ENCODE peak calls at places on chromosome 20, in seven cellular contexts. One of them, this sample, is unnamed.

GRCh38 chr20:45044084-45044573 is 56.8 kb downstream of the KCNS1 start:
- DNase-seq in gastrocnemius medialis: no peak
- DNase-seq in HCT116: peak
- DNase-seq in esophagus muscularis mucosa: no peak
- DNase-seq in vagina: no peak
- DNase-seq in stomach: no peak
- DNase-seq in suprapubic skin: no peak
- DNase-seq in this sample: no peak

GRCh38 chr20:58965270-58966064 is 15.6 kb upstream of the NELFCD start:
- DNase-seq in gastrocnemius medialis: no peak
- DNase-seq in HCT116: no peak
- DNase-seq in esophagus muscularis mucosa: no peak
- DNase-seq in vagina: peak
- DNase-seq in stomach: no peak
- DNase-seq in suprapubic skin: no peak
- DNase-seq in this sample: no peak

GRCh38 chr20:259991-260390 is 2.5 kb downstream of the DEFB132 start:
- DNase-seq in gastrocnemius medialis: no peak
- DNase-seq in HCT116: no peak
- DNase-seq in esophagus muscularis mucosa: no peak
- DNase-seq in vagina: no peak
- DNase-seq in stomach: no peak
- DNase-seq in suprapubic skin: no peak
- DNase-seq in this sample: no peak

GRCh38 chr20:56429496-56429895 is 17.4 kb downstream of the CASS4 start:
- DNase-seq in gastrocnemius medialis: no peak
- DNase-seq in HCT116: no peak
- DNase-seq in esophagus muscularis mucosa: no peak
- DNase-seq in vagina: no peak
- DNase-seq in stomach: no peak
- DNase-seq in suprapubic skin: no peak
- DNase-seq in this sample: no peak

GRCh38 chr20:52083627-52084232 is 107.8 kb downstream of the ZFP64 start:
- DNase-seq in gastrocnemius medialis: no peak
- DNase-seq in HCT116: peak
- DNase-seq in esophagus muscularis mucosa: no peak
- DNase-seq in vagina: no peak
- DNase-seq in stomach: peak
- DNase-seq in suprapubic skin: no peak
- DNase-seq in this sample: no peak

GRCh38 chr20:21505810-21506530 is 7.9 kb downstream of the NKX2-2 start:
- DNase-seq in gastrocnemius medialis: no peak
- DNase-seq in HCT116: peak
- DNase-seq in esophagus muscularis mucosa: no peak
- DNase-seq in vagina: no peak
- DNase-seq in stomach: peak
- DNase-seq in suprapubic skin: no peak
- DNase-seq in this sample: no peak

GRCh38 chr20:13900506-13900905 is 89.9 kb downstream of the SEL1L2 start:
- DNase-seq in gastrocnemius medialis: no peak
- DNase-seq in HCT116: no peak
- DNase-seq in esophagus muscularis mucosa: no peak
- DNase-seq in vagina: no peak
- DNase-seq in stomach: no peak
- DNase-seq in suprapubic skin: no peak
- DNase-seq in this sample: no peak

GRCh38 chr20:63572788-63573738 is 976 bp downstream of the HELZ2 start:
- DNase-seq in gastrocnemius medialis: no peak
- DNase-seq in HCT116: no peak
- DNase-seq in esophagus muscularis mucosa: no peak
- DNase-seq in vagina: no peak
- DNase-seq in stomach: no peak
- DNase-seq in suprapubic skin: no peak
- DNase-seq in this sample: no peak

GRCh38 chr20:5806457-5807263 is 56.5 kb downstream of the SHLD1 start:
- DNase-seq in gastrocnemius medialis: no peak
- DNase-seq in HCT116: no peak
- DNase-seq in esophagus muscularis mucosa: no peak
- DNase-seq in vagina: no peak
- DNase-seq in stomach: no peak
- DNase-seq in suprapubic skin: no peak
- DNase-seq in this sample: peak

GRCh38 chr20:64035066-64035932 is 683 bp upstream of the C20orf204 start:
- DNase-seq in gastrocnemius medialis: no peak
- DNase-seq in HCT116: no peak
- DNase-seq in esophagus muscularis mucosa: no peak
- DNase-seq in vagina: no peak
- DNase-seq in stomach: no peak
- DNase-seq in suprapubic skin: no peak
- DNase-seq in this sample: no peak

GRCh38 chr20:11537032-11537431 is 380.7 kb upstream of the BTBD3 start:
- DNase-seq in gastrocnemius medialis: no peak
- DNase-seq in HCT116: no peak
- DNase-seq in esophagus muscularis mucosa: no peak
- DNase-seq in vagina: no peak
- DNase-seq in stomach: no peak
- DNase-seq in suprapubic skin: no peak
- DNase-seq in this sample: no peak

GRCh38 chr20:46945465-46945864 is 50.8 kb downstream of the EYA2 start:
- DNase-seq in gastrocnemius medialis: no peak
- DNase-seq in HCT116: no peak
- DNase-seq in esophagus muscularis mucosa: no peak
- DNase-seq in vagina: no peak
- DNase-seq in stomach: no peak
- DNase-seq in suprapubic skin: no peak
- DNase-seq in this sample: no peak

GRCh38 chr20:11229772-11230171 is 556.0 kb upstream of the JAG1 start:
- DNase-seq in gastrocnemius medialis: no peak
- DNase-seq in HCT116: peak
- DNase-seq in esophagus muscularis mucosa: no peak
- DNase-seq in vagina: no peak
- DNase-seq in stomach: peak
- DNase-seq in suprapubic skin: no peak
- DNase-seq in this sample: no peak

GRCh38 chr20:51514836-51515235 is 27.7 kb downstream of the NFATC2 start:
- DNase-seq in gastrocnemius medialis: no peak
- DNase-seq in HCT116: no peak
- DNase-seq in esophagus muscularis mucosa: no peak
- DNase-seq in vagina: no peak
- DNase-seq in stomach: no peak
- DNase-seq in suprapubic skin: no peak
- DNase-seq in this sample: no peak

GRCh38 chr20:46914789-46915359 is 20.2 kb downstream of the EYA2 start:
- DNase-seq in gastrocnemius medialis: peak
- DNase-seq in HCT116: no peak
- DNase-seq in esophagus muscularis mucosa: no peak
- DNase-seq in vagina: no peak
- DNase-seq in stomach: no peak
- DNase-seq in suprapubic skin: peak
- DNase-seq in this sample: no peak

GRCh38 chr20:4748847-4749246 is 27.1 kb downstream of the PRND start:
- DNase-seq in gastrocnemius medialis: no peak
- DNase-seq in HCT116: no peak
- DNase-seq in esophagus muscularis mucosa: no peak
- DNase-seq in vagina: no peak
- DNase-seq in stomach: no peak
- DNase-seq in suprapubic skin: no peak
- DNase-seq in this sample: no peak

GRCh38 chr20:62850333-62850974 is 11.2 kb downstream of the TCFL5 start:
- DNase-seq in gastrocnemius medialis: no peak
- DNase-seq in HCT116: no peak
- DNase-seq in esophagus muscularis mucosa: no peak
- DNase-seq in vagina: no peak
- DNase-seq in stomach: no peak
- DNase-seq in suprapubic skin: no peak
- DNase-seq in this sample: no peak

GRCh38 chr20:47790032-47790965 is 5.0 kb upstream of the SULF2 start:
- DNase-seq in gastrocnemius medialis: no peak
- DNase-seq in HCT116: no peak
- DNase-seq in esophagus muscularis mucosa: no peak
- DNase-seq in vagina: no peak
- DNase-seq in stomach: no peak
- DNase-seq in suprapubic skin: no peak
- DNase-seq in this sample: no peak

GRCh38 chr20:63268671-63269439 is 3.8 kb upstream of the ARFGAP1 start:
- DNase-seq in gastrocnemius medialis: no peak
- DNase-seq in HCT116: no peak
- DNase-seq in esophagus muscularis mucosa: no peak
- DNase-seq in vagina: no peak
- DNase-seq in stomach: no peak
- DNase-seq in suprapubic skin: no peak
- DNase-seq in this sample: no peak

GRCh38 chr20:64226686-64227576 is 28.6 kb upstream of the PCMTD2 start:
- DNase-seq in gastrocnemius medialis: no peak
- DNase-seq in HCT116: no peak
- DNase-seq in esophagus muscularis mucosa: no peak
- DNase-seq in vagina: no peak
- DNase-seq in stomach: no peak
- DNase-seq in suprapubic skin: no peak
- DNase-seq in this sample: no peak

GRCh38 chr20:32460683-32461320 is 102.7 kb downstream of the ASXL1 start:
- DNase-seq in gastrocnemius medialis: no peak
- DNase-seq in HCT116: no peak
- DNase-seq in esophagus muscularis mucosa: no peak
- DNase-seq in vagina: no peak
- DNase-seq in stomach: no peak
- DNase-seq in suprapubic skin: no peak
- DNase-seq in this sample: no peak

GRCh38 chr20:63273635-63274380 is 1.2 kb downstream of the ARFGAP1 start:
- DNase-seq in gastrocnemius medialis: no peak
- DNase-seq in HCT116: no peak
- DNase-seq in esophagus muscularis mucosa: no peak
- DNase-seq in vagina: no peak
- DNase-seq in stomach: no peak
- DNase-seq in suprapubic skin: no peak
- DNase-seq in this sample: no peak

GRCh38 chr20:25042531-25043498 is 15.1 kb downstream of the ACSS1 start:
- DNase-seq in gastrocnemius medialis: no peak
- DNase-seq in HCT116: no peak
- DNase-seq in esophagus muscularis mucosa: no peak
- DNase-seq in vagina: no peak
- DNase-seq in stomach: peak
- DNase-seq in suprapubic skin: no peak
- DNase-seq in this sample: no peak

GRCh38 chr20:38127011-38127621 is 38.0 kb downstream of the TGM2 start:
- DNase-seq in gastrocnemius medialis: peak
- DNase-seq in HCT116: peak
- DNase-seq in esophagus muscularis mucosa: no peak
- DNase-seq in vagina: no peak
- DNase-seq in stomach: peak
- DNase-seq in suprapubic skin: peak
- DNase-seq in this sample: peak
- TF ChIP-seq POLR2A in gastrocnemius medialis: no peak
- TF ChIP-seq POLR2A in HCT116: no peak
- TF ChIP-seq POLR2A in esophagus muscularis mucosa: no peak
- TF ChIP-seq POLR2A in vagina: no peak
- TF ChIP-seq POLR2A in stomach: no peak
- TF ChIP-seq POLR2A in suprapubic skin: no peak
- TF ChIP-seq POLR2A in this sample: no peak

DNA sequence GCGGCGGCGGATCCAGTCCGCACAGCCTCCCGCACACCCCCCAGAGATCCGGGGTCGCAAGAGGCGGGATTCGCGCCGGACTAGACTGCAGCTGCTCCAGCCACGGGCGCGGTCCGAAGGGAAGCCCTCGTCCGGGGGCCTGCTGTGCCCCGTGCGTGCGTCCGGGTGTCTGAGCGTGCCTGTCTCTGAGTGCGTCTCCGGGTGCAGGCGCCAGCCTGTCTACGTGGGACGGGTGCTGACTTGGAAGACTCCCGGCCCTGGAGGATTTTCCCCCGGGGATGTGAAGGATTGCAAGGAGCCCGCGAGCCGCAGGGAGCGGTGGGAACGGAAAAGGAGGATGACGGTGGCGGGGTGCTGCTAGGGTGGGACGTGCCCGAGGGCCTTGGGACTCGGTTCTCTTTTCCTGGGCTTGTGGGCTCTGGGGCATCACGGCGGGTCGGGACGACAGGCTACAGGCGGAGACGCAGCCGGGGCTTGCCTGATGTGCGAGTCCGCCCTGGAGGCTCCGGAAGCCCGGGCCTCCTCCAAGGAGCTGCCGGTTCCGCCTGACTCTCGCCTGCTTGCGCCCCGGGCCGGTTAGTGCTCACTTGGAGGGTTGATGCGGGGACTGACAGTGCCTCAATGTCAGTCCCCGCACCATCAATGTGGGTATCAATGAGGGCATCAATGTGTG is 5.7 kb downstream of the MAFB start:
- DNase-seq in gastrocnemius medialis: no peak
- DNase-seq in HCT116: no peak
- DNase-seq in esophagus muscularis mucosa: no peak
- DNase-seq in vagina: no peak
- DNase-seq in stomach: no peak
- DNase-seq in suprapubic skin: peak
- DNase-seq in this sample: peak
- H3K4me3 ChIP-seq in gastrocnemius medialis: peak
- H3K4me3 ChIP-seq in HCT116: no peak
- H3K4me3 ChIP-seq in esophagus muscularis mucosa: peak
- H3K4me3 ChIP-seq in vagina: peak
- H3K4me3 ChIP-seq in stomach: peak
- H3K4me3 ChIP-seq in suprapubic skin: peak
- H3K4me3 ChIP-seq in this sample: no peak

GRCh38 chr20:8361008-8361652 is 229.1 kb downstream of the PLCB1 start:
- DNase-seq in gastrocnemius medialis: no peak
- DNase-seq in HCT116: no peak
- DNase-seq in esophagus muscularis mucosa: no peak
- DNase-seq in vagina: no peak
- DNase-seq in stomach: no peak
- DNase-seq in suprapubic skin: no peak
- DNase-seq in this sample: no peak
- TF ChIP-seq CTCF in gastrocnemius medialis: no peak
- TF ChIP-seq CTCF in HCT116: no peak
- TF ChIP-seq CTCF in esophagus muscularis mucosa: no peak
- TF ChIP-seq CTCF in vagina: no peak
- TF ChIP-seq CTCF in stomach: no peak
- TF ChIP-seq CTCF in suprapubic skin: peak
- TF ChIP-seq CTCF in this sample: no peak

DNA sequence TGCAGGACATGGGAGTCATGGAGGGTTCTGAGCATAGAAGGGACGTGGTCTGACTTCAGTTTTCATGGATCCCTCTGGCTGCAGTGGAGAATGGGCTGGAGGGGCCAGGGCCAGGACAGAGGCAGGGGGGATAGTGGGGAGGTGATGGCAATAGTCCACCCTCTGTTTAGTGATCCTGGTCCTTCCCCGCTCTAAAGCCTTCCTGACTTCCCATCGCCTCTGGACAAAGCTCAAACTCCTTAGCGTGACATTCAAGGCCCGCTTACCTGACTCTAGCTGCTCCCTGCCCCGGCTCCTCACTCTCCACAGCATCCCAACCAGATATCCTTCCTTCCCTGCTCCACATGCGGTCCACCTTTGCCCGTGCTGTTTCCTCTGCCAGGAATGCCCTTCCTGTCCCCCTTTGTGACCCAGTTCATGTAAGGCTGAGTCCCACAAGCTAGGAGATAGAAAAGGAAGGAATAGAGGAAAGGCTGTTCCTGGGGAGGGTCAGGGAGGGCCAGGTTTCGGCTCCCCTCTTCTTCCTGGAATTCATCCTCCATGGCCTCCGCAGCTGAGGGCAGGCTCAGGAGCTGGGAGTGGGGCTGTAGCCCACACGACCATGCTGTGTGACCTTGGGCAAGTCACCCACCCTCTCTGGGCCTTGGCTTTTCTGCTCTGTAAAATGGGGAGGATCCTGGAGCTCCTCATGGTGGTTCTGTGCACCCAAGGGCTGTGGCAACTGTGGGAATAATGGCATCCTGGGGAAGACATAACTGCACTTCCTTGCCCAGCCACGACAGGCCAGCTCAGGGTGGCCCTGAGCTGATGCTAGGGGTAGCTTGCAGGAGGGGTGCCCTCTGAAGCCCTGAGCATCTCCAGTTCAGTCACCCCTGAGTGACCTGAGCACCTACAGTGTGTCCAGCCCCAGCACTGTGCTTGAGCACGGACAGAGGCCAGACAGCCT is 116.1 kb downstream of the CEBPB start:
- DNase-seq in gastrocnemius medialis: no peak
- DNase-seq in HCT116: no peak
- DNase-seq in esophagus muscularis mucosa: no peak
- DNase-seq in vagina: peak
- DNase-seq in stomach: no peak
- DNase-seq in suprapubic skin: peak
- DNase-seq in this sample: no peak
- TF ChIP-seq POLR2A in gastrocnemius medialis: no peak
- TF ChIP-seq POLR2A in HCT116: no peak
- TF ChIP-seq POLR2A in esophagus muscularis mucosa: no peak
- TF ChIP-seq POLR2A in vagina: no peak
- TF ChIP-seq POLR2A in stomach: no peak
- TF ChIP-seq POLR2A in suprapubic skin: no peak
- TF ChIP-seq POLR2A in this sample: no peak